ENCODE peak calls at places on chromosomes 11 and 22, in ten cellular contexts. D is Caco-2, V is Calu3, B is SK-N-SH, W is HFF-Myc, A is DND-41, C is nephron progenitor cell, G is left ventricle myocardium inferior, P is A549, T is endothelial cell. X is an unnamed sample.

GRCh38 chr11:33452806-33453205 is 195.6 kb downstream of the HIPK3 start:
- DNase-seq in T (no peak), B (no peak), P (peak), C (no peak), G (no peak), A (no peak), V (peak), W (peak), D (no peak), X (no peak)

GRCh38 chr11:88508558-88508807 is 170.9 kb upstream of the CTSC start:
- DNase-seq in D (no peak), W (no peak), B (no peak), A (no peak), G (no peak), T (peak), P (no peak), C (no peak), V (no peak), X (no peak)

GRCh38 chr22:44683237-44683636 is 18.8 kb upstream of the PRR5 start:
- DNase-seq in P (no peak), D (no peak), V (no peak), T (no peak), W (no peak), B (no peak), G (no peak), C (no peak), A (peak), X (no peak)

GRCh38 chr11:100687032-100687629 is at the start of gene ARHGAP42:
- DNase-seq in G (peak), W (no peak), B (peak), A (peak), D (peak), P (peak), C (peak), T (peak), V (peak), X (peak)

GRCh38 chr22:35928273-35928798 is 100.3 kb downstream of the RBFOX2 start:
- DNase-seq in C (no peak), P (no peak), G (no peak), B (no peak), A (no peak), W (no peak), V (no peak), D (no peak), T (no peak), X (no peak)

GRCh38 chr22:39528080-39528661 is 4.4 kb downstream of the RPS19BP1 start:
- DNase-seq in T (no peak), A (no peak), B (peak), C (no peak), V (no peak), D (peak), W (no peak), P (no peak), G (no peak), X (peak)

GRCh38 chr11:47847892-47848635 is at the start of gene NUP160:
- DNase-seq in W (no peak), D (peak), P (peak), C (peak), G (peak), A (peak), B (peak), T (peak), V (peak), X (peak)

GRCh38 chr11:16012125-16012751 is 344.1 kb downstream of the SOX6 start:
- DNase-seq in D (no peak), P (no peak), V (no peak), T (no peak), G (no peak), B (no peak), A (no peak), W (no peak), C (no peak), X (no peak)

GRCh38 chr11:1310772-1311468 is 1.5 kb upstream of the TOLLIP start:
- DNase-seq in T (no peak), W (no peak), G (no peak), B (no peak), A (no peak), P (no peak), C (no peak), D (peak), V (peak), X (no peak)

GRCh38 chr22:30947821-30948454 is 20.6 kb downstream of the MORC2 start:
- DNase-seq in D (peak), B (peak), V (no peak), C (no peak), A (no peak), G (no peak), W (no peak), P (peak), T (no peak), X (no peak)

GRCh38 chr11:26227311-26227710 is 104.6 kb upstream of the ANO3 start:
- DNase-seq in A (no peak), D (peak), C (no peak), B (peak), G (no peak), P (peak), W (peak), T (no peak), V (peak), X (no peak)

GRCh38 chr22:36613958-36614357 is 85.0 kb upstream of the EIF3D start:
- DNase-seq in G (no peak), D (no peak), V (no peak), C (peak), W (no peak), T (no peak), A (no peak), P (peak), B (no peak), X (no peak)

GRCh38 chr22:32333141-32333768 is 24.4 kb upstream of the RFPL3 start:
- DNase-seq in T (no peak), G (no peak), P (no peak), B (no peak), C (no peak), V (no peak), A (no peak), W (no peak), D (no peak), X (no peak)

GRCh38 chr11:116035972-116036371 is 531.8 kb upstream of the CADM1 start:
- DNase-seq in D (no peak), T (no peak), A (no peak), P (no peak), W (no peak), B (peak), G (no peak), C (peak), V (no peak), X (peak)

GRCh38 chr11:19848219-19848618 is 135.6 kb downstream of the NAV2 start:
- DNase-seq in G (no peak), V (no peak), B (no peak), W (no peak), C (no peak), P (no peak), A (no peak), D (no peak), T (no peak), X (no peak)

GRCh38 chr11:71281901-71282300 is 29.5 kb upstream of the SHANK2 start:
- DNase-seq in W (no peak), D (no peak), V (no peak), G (no peak), C (no peak), A (no peak), T (no peak), P (no peak), B (no peak), X (no peak)

GRCh38 chr11:7532395-7532794 is 18.6 kb downstream of the PPFIBP2 start:
- DNase-seq in P (no peak), D (no peak), A (no peak), T (no peak), B (no peak), C (no peak), W (no peak), G (no peak), V (no peak), X (no peak)

GRCh38 chr22:43697894-43698293 is 114.2 kb downstream of the EFCAB6 start:
- DNase-seq in P (no peak), W (no peak), C (no peak), T (no peak), V (no peak), B (no peak), D (no peak), G (no peak), A (no peak), X (no peak)

GRCh38 chr11:47406896-47407745 is 1.3 kb upstream of the SLC39A13 start:
- DNase-seq in A (no peak), V (no peak), B (no peak), C (no peak), T (no peak), D (no peak), W (no peak), P (no peak), G (no peak), X (no peak)

GRCh38 chr22:49332691-49333090 is 495.0 kb downstream of the BRD1 start:
- DNase-seq in G (no peak), T (no peak), V (no peak), C (no peak), W (no peak), D (no peak), P (no peak), B (no peak), A (no peak), X (no peak)

GRCh38 chr11:100557830-100558611 is 129.1 kb upstream of the ARHGAP42 start:
- DNase-seq in A (no peak), G (no peak), T (no peak), V (no peak), D (no peak), W (no peak), B (no peak), C (no peak), P (no peak), X (no peak)

DNA sequence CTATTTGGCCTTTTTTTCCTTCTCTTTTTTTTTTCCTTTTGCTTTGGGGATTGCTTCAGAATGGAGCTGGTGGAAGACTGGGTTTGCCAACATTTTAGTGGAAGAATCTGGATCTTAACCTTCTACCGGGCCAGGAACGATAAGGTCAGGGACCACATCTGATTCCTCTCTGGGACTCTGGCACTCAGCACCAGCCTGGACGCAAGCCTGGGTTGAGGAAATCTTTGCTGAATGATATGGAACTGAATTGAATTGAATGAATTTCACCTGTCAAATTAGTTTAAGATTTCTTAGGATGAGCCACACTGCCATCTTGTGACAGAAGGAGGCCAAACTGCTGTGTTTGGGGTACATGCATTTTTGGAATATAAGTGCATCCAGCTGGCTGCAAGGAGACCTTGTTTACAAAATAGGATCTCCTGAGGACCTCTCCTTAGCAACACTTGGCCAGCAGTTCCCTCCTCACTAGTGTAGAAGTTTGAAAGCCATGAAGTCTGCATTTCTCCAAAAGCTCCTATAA is 30.4 kb downstream of the TPBGL start:
- DNase-seq in G (peak), A (peak), C (no peak), P (peak), D (no peak), V (no peak), B (no peak), T (no peak), W (no peak), X (peak)
- TF ChIP-seq CTCF in G (peak), A (peak), C (peak), P (peak), D (peak), V (peak), B (peak), T (no peak), W (peak), X (peak)

DNA sequence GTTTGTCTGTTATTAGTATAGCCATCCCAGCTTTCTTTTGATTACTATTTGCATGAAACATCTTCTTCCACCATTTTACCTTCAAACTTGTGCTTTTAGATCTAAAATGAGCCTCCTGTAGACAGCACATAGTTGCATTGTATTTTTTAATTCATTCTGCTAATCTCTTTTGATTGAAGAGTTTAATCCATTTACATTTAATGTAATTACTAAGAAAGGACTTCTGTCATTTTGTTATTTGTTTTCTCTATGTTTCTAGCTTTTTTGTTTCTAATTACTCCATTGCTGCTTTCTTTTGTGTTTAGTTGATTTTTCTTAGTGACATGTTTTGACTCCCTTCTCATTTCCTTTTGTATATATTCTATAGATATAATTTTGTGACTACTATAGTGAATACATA is 43.7 kb upstream of the ZBTB44 start:
- DNase-seq in D (no peak), W (no peak), C (no peak), P (no peak), A (no peak), B (no peak), T (no peak), G (no peak), V (no peak), X (no peak)
- TF ChIP-seq CTCF in D (no peak), W (no peak), C (no peak), P (no peak), A (no peak), B (no peak), T (no peak), G (no peak), V (no peak), X (no peak)

GRCh38 chr22:22955866-22956535 is 68.4 kb downstream of the IGLL5 start:
- DNase-seq in V (peak), D (peak), W (peak), B (peak), P (peak), G (no peak), T (peak), A (peak), C (peak), X (peak)

GRCh38 chr22:22959147-22959827 is 71.7 kb downstream of the IGLL5 start:
- DNase-seq in T (peak), G (peak), C (peak), V (peak), A (peak), D (peak), P (peak), W (peak), B (peak), X (peak)

GRCh38 chr22:22955276-22955798 is 67.7 kb downstream of the IGLL5 start:
- DNase-seq in C (no peak), G (no peak), B (no peak), A (no peak), T (no peak), P (no peak), D (no peak), V (no peak), W (no peak), X (no peak)

GRCh38 chr22:22958621-22959020 is 71.0 kb downstream of the IGLL5 start:
- DNase-seq in D (no peak), P (no peak), C (no peak), T (no peak), G (no peak), A (no peak), B (no peak), V (no peak), W (no peak), X (no peak)

DNA sequence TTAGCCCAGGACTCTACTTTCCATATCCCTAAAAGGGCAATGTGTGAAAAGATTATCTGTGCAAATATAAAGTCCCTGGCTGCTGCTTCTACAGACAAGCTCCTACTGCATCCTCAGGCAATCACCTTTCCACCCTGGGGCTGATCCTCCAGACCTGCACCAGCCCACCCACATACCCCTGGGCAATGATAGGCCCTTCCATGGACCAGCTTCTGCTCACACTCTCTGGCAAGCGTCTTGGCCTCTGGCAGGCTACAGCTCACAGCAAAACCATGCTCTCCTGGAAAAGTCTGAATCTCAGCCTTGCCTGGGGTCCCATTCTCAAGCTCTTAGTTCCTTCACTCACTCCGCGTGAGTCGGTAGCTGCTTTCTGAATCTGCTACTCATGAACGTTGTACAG is 69.5 kb downstream of the IGLL5 start:
- DNase-seq in C (no peak), B (no peak), D (no peak), V (no peak), W (no peak), G (no peak), T (no peak), P (no peak), A (no peak), X (no peak)
- TF ChIP-seq CTCF in C (no peak), B (no peak), D (no peak), V (no peak), W (no peak), G (no peak), T (no peak), P (no peak), A (no peak), X (no peak)

DNA sequence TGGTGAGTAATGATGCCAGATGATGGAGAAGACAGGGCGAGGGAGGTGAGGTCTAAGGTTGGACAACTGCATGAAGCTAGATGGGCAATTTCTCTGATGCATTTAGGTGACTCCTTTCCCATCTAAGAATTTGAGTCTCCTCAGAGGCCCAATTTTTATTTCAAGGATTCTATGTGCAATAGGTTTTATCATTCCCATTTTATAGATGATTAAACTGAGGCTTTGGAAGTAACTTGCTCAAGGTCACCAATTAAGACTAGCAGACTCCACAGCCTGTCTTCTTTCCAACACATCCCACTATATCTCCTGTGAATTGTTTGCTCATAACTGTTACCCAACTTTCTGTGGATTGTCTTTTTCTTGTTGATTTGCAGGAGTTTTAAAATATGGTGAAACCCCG is 28.5 kb downstream of the DSCAML1 start:
- DNase-seq in P (no peak), D (no peak), W (no peak), T (no peak), C (no peak), A (no peak), G (no peak), V (no peak), B (no peak), X (no peak)
- TF ChIP-seq CTCF in P (no peak), D (no peak), W (no peak), T (no peak), C (no peak), A (no peak), G (no peak), V (no peak), B (no peak), X (no peak)

GRCh38 chr11:67278135-67278938 is 10.8 kb upstream of the ANKRD13D start:
- DNase-seq in C (no peak), V (no peak), B (no peak), D (no peak), G (no peak), W (no peak), P (no peak), A (no peak), T (no peak), X (no peak)

GRCh38 chr11:67274768-67275605 is 8.7 kb downstream of the GRK2 start:
- DNase-seq in W (no peak), C (peak), V (no peak), A (no peak), G (peak), D (no peak), T (no peak), P (no peak), B (no peak), X (peak)

GRCh38 chr11:67275606-67276409 is 9.5 kb downstream of the GRK2 start:
- DNase-seq in G (no peak), P (no peak), D (no peak), T (no peak), W (no peak), V (no peak), C (peak), A (peak), B (no peak), X (peak)

GRCh38 chr11:67277231-67277961 is 11.1 kb downstream of the GRK2 start:
- DNase-seq in D (no peak), G (peak), B (no peak), A (peak), C (peak), P (no peak), T (peak), W (peak), V (no peak), X (peak)

DNA sequence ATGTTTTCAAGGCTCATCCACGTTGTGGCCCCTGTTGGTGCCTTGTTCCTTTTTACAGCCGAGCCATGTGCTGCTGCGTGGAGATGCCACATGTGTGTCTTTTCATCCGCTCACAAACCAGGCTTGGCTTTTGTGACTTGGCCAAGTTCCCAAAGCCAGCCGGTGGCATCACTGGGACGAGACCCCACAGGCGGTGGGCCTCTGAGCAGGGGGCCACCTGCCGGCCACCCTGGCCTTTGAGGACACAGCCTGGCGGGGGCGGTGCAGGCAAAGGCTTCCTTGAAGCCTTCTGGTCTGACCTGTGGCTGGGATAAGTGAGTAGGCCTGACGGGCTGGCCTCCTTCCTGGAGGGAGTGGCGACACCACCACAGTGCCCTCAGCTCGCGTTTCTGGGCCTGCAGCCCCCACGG is 10.6 kb downstream of the GRK2 start:
- DNase-seq in V (no peak), W (no peak), G (no peak), D (no peak), A (peak), C (peak), P (no peak), T (no peak), B (no peak), X (peak)
- TF ChIP-seq CTCF in V (no peak), W (peak), G (peak), D (no peak), A (peak), C (no peak), P (no peak), T (no peak), B (no peak), X (peak)

GRCh38 chr11:91373497-91373896 is 851.1 kb upstream of the FAT3 start:
- DNase-seq in V (no peak), A (no peak), C (no peak), G (no peak), P (peak), W (no peak), D (peak), B (no peak), T (no peak), X (peak)
- TF ChIP-seq CTCF in V (no peak), A (no peak), C (no peak), G (no peak), P (no peak), W (no peak), D (peak), B (peak), T (no peak), X (peak)